ENCODE peak calls at places on chromosomes 4 and X, in eight cellular contexts. One of them, this sample, is unnamed.

GRCh38 chr4:143084566-143084965 is 100.2 kb upstream of the USP38 start:
- DNase-seq in stimulated activated CD8-positive, alpha-beta memory T cell treated with anti-CD3 and anti-CD28 coated beads, Interleukin-12 subunit alpha, Interleukin-12 subunit beta, amount 100 ng/mL, for 4 hours: no peak
- DNase-seq in naive thymus-derived CD8-positive, alpha-beta T cell: no peak
- DNase-seq in Peyer's patch: no peak
- DNase-seq in AG08396: no peak
- DNase-seq in NCI-H1436: no peak
- DNase-seq in NT2/D1: no peak
- DNase-seq in CD8-positive, alpha-beta memory T cell: no peak
- DNase-seq in this sample: no peak

GRCh38 chrX:10534611-10535010 is 85.8 kb downstream of the MID1 start:
- DNase-seq in stimulated activated CD8-positive, alpha-beta memory T cell treated with anti-CD3 and anti-CD28 coated beads, Interleukin-12 subunit alpha, Interleukin-12 subunit beta, amount 100 ng/mL, for 4 hours: no peak
- DNase-seq in naive thymus-derived CD8-positive, alpha-beta T cell: no peak
- DNase-seq in Peyer's patch: no peak
- DNase-seq in AG08396: no peak
- DNase-seq in NCI-H1436: no peak
- DNase-seq in NT2/D1: no peak
- DNase-seq in CD8-positive, alpha-beta memory T cell: no peak
- DNase-seq in this sample: no peak

GRCh38 chrX:154096140-154097002 is 1.1 kb downstream of the MECP2 start:
- DNase-seq in stimulated activated CD8-positive, alpha-beta memory T cell treated with anti-CD3 and anti-CD28 coated beads, Interleukin-12 subunit alpha, Interleukin-12 subunit beta, amount 100 ng/mL, for 4 hours: no peak
- DNase-seq in naive thymus-derived CD8-positive, alpha-beta T cell: peak
- DNase-seq in Peyer's patch: no peak
- DNase-seq in AG08396: peak
- DNase-seq in NCI-H1436: no peak
- DNase-seq in NT2/D1: no peak
- DNase-seq in CD8-positive, alpha-beta memory T cell: no peak
- DNase-seq in this sample: peak

GRCh38 chrX:101191217-101191750 is 28.3 kb upstream of the DRP2 start:
- DNase-seq in stimulated activated CD8-positive, alpha-beta memory T cell treated with anti-CD3 and anti-CD28 coated beads, Interleukin-12 subunit alpha, Interleukin-12 subunit beta, amount 100 ng/mL, for 4 hours: no peak
- DNase-seq in naive thymus-derived CD8-positive, alpha-beta T cell: no peak
- DNase-seq in Peyer's patch: no peak
- DNase-seq in AG08396: peak
- DNase-seq in NCI-H1436: no peak
- DNase-seq in NT2/D1: no peak
- DNase-seq in CD8-positive, alpha-beta memory T cell: no peak
- DNase-seq in this sample: no peak

GRCh38 chrX:34521563-34521962 is 135.5 kb downstream of the TMEM47 start:
- DNase-seq in stimulated activated CD8-positive, alpha-beta memory T cell treated with anti-CD3 and anti-CD28 coated beads, Interleukin-12 subunit alpha, Interleukin-12 subunit beta, amount 100 ng/mL, for 4 hours: no peak
- DNase-seq in naive thymus-derived CD8-positive, alpha-beta T cell: no peak
- DNase-seq in Peyer's patch: no peak
- DNase-seq in AG08396: no peak
- DNase-seq in NCI-H1436: no peak
- DNase-seq in NT2/D1: peak
- DNase-seq in CD8-positive, alpha-beta memory T cell: no peak
- DNase-seq in this sample: no peak

GRCh38 chrX:19593684-19594083 is 78.4 kb upstream of the MAP3K15 start:
- DNase-seq in stimulated activated CD8-positive, alpha-beta memory T cell treated with anti-CD3 and anti-CD28 coated beads, Interleukin-12 subunit alpha, Interleukin-12 subunit beta, amount 100 ng/mL, for 4 hours: no peak
- DNase-seq in naive thymus-derived CD8-positive, alpha-beta T cell: peak
- DNase-seq in Peyer's patch: no peak
- DNase-seq in AG08396: peak
- DNase-seq in NCI-H1436: peak
- DNase-seq in NT2/D1: no peak
- DNase-seq in CD8-positive, alpha-beta memory T cell: peak
- DNase-seq in this sample: no peak

GRCh38 chr4:120096508-120097297 is 30.1 kb upstream of the MAD2L1 start:
- DNase-seq in stimulated activated CD8-positive, alpha-beta memory T cell treated with anti-CD3 and anti-CD28 coated beads, Interleukin-12 subunit alpha, Interleukin-12 subunit beta, amount 100 ng/mL, for 4 hours: no peak
- DNase-seq in naive thymus-derived CD8-positive, alpha-beta T cell: no peak
- DNase-seq in Peyer's patch: no peak
- DNase-seq in AG08396: peak
- DNase-seq in NCI-H1436: no peak
- DNase-seq in NT2/D1: no peak
- DNase-seq in CD8-positive, alpha-beta memory T cell: no peak
- DNase-seq in this sample: no peak

GRCh38 chr4:52892880-52893279 is 30.8 kb downstream of the RASL11B start:
- DNase-seq in stimulated activated CD8-positive, alpha-beta memory T cell treated with anti-CD3 and anti-CD28 coated beads, Interleukin-12 subunit alpha, Interleukin-12 subunit beta, amount 100 ng/mL, for 4 hours: no peak
- DNase-seq in naive thymus-derived CD8-positive, alpha-beta T cell: no peak
- DNase-seq in Peyer's patch: no peak
- DNase-seq in AG08396: peak
- DNase-seq in NCI-H1436: no peak
- DNase-seq in NT2/D1: no peak
- DNase-seq in CD8-positive, alpha-beta memory T cell: no peak
- DNase-seq in this sample: no peak

GRCh38 chrX:25007059-25008053 is 8.4 kb downstream of the ARX start:
- DNase-seq in stimulated activated CD8-positive, alpha-beta memory T cell treated with anti-CD3 and anti-CD28 coated beads, Interleukin-12 subunit alpha, Interleukin-12 subunit beta, amount 100 ng/mL, for 4 hours: no peak
- DNase-seq in naive thymus-derived CD8-positive, alpha-beta T cell: no peak
- DNase-seq in Peyer's patch: no peak
- DNase-seq in AG08396: no peak
- DNase-seq in NCI-H1436: no peak
- DNase-seq in NT2/D1: no peak
- DNase-seq in CD8-positive, alpha-beta memory T cell: no peak
- DNase-seq in this sample: no peak

GRCh38 chr4:117001077-117001476 is 84.3 kb downstream of the TRAM1L1 start:
- DNase-seq in stimulated activated CD8-positive, alpha-beta memory T cell treated with anti-CD3 and anti-CD28 coated beads, Interleukin-12 subunit alpha, Interleukin-12 subunit beta, amount 100 ng/mL, for 4 hours: no peak
- DNase-seq in naive thymus-derived CD8-positive, alpha-beta T cell: no peak
- DNase-seq in Peyer's patch: no peak
- DNase-seq in AG08396: no peak
- DNase-seq in NCI-H1436: no peak
- DNase-seq in NT2/D1: no peak
- DNase-seq in CD8-positive, alpha-beta memory T cell: no peak
- DNase-seq in this sample: no peak

GRCh38 chrX:11765449-11765848 is 7.4 kb downstream of the MSL3 start:
- DNase-seq in stimulated activated CD8-positive, alpha-beta memory T cell treated with anti-CD3 and anti-CD28 coated beads, Interleukin-12 subunit alpha, Interleukin-12 subunit beta, amount 100 ng/mL, for 4 hours: no peak
- DNase-seq in naive thymus-derived CD8-positive, alpha-beta T cell: no peak
- DNase-seq in Peyer's patch: no peak
- DNase-seq in AG08396: no peak
- DNase-seq in NCI-H1436: no peak
- DNase-seq in NT2/D1: no peak
- DNase-seq in CD8-positive, alpha-beta memory T cell: no peak
- DNase-seq in this sample: no peak

GRCh38 chr4:154616287-154616686 is 3.8 kb upstream of the FGG start:
- DNase-seq in stimulated activated CD8-positive, alpha-beta memory T cell treated with anti-CD3 and anti-CD28 coated beads, Interleukin-12 subunit alpha, Interleukin-12 subunit beta, amount 100 ng/mL, for 4 hours: no peak
- DNase-seq in naive thymus-derived CD8-positive, alpha-beta T cell: no peak
- DNase-seq in Peyer's patch: no peak
- DNase-seq in AG08396: no peak
- DNase-seq in NCI-H1436: no peak
- DNase-seq in NT2/D1: no peak
- DNase-seq in CD8-positive, alpha-beta memory T cell: no peak
- DNase-seq in this sample: no peak

GRCh38 chr4:140876597-140877364 is 120.6 kb upstream of the TBC1D9 start:
- DNase-seq in stimulated activated CD8-positive, alpha-beta memory T cell treated with anti-CD3 and anti-CD28 coated beads, Interleukin-12 subunit alpha, Interleukin-12 subunit beta, amount 100 ng/mL, for 4 hours: no peak
- DNase-seq in naive thymus-derived CD8-positive, alpha-beta T cell: no peak
- DNase-seq in Peyer's patch: no peak
- DNase-seq in AG08396: peak
- DNase-seq in NCI-H1436: no peak
- DNase-seq in NT2/D1: no peak
- DNase-seq in CD8-positive, alpha-beta memory T cell: no peak
- DNase-seq in this sample: no peak

This sample was measured in PC-9.